ENCODE peak calls at places on chromosomes 6 and 20, in five cellular contexts. One of them, this sample, is unnamed. For H3K9me3, the result is how much of the 10 kb centered on the place peaks cover.

GRCh38 chr20:1449370-1449769 is 17.3 kb downstream of the NSFL1C start:
- ATAC-seq in GM12878: no peak
- ATAC-seq in K562: no peak
- ATAC-seq in HepG2: no peak
- ATAC-seq in upper lobe of left lung: no peak
- ATAC-seq in this sample: no peak

GRCh38 chr6:50380409-50381105 is 330.8 kb upstream of the DEFB112 start:
- ATAC-seq in GM12878: peak
- ATAC-seq in K562: no peak
- ATAC-seq in HepG2: peak
- ATAC-seq in upper lobe of left lung: no peak
- ATAC-seq in this sample: no peak

GRCh38 chr20:54212226-54212625 is 4.3 kb downstream of the PFDN4 start:
- ATAC-seq in GM12878: no peak
- ATAC-seq in K562: no peak
- ATAC-seq in HepG2: no peak
- ATAC-seq in upper lobe of left lung: no peak
- ATAC-seq in this sample: no peak

GRCh38 chr6:5749666-5750215 is 257.0 kb downstream of the NRN1 start:
- ATAC-seq in GM12878: no peak
- ATAC-seq in K562: no peak
- ATAC-seq in HepG2: no peak
- ATAC-seq in upper lobe of left lung: no peak
- ATAC-seq in this sample: no peak

GRCh38 chr6:6891949-6892461 is 215.8 kb upstream of the RREB1 start:
- ATAC-seq in GM12878: no peak
- ATAC-seq in K562: no peak
- ATAC-seq in HepG2: no peak
- ATAC-seq in upper lobe of left lung: no peak
- ATAC-seq in this sample: no peak

GRCh38 chr20:17525132-17525531 is 6.0 kb downstream of the BFSP1 start:
- ATAC-seq in GM12878: no peak
- ATAC-seq in K562: no peak
- ATAC-seq in HepG2: no peak
- ATAC-seq in upper lobe of left lung: no peak
- ATAC-seq in this sample: no peak

GRCh38 chr20:53902968-53903651 is 167.3 kb downstream of the BCAS1 start:
- ATAC-seq in GM12878: no peak
- ATAC-seq in K562: no peak
- ATAC-seq in HepG2: no peak
- ATAC-seq in upper lobe of left lung: no peak
- ATAC-seq in this sample: no peak

GRCh38 chr6:107114872-107115694 is at the start of gene BEND3:
- ATAC-seq in GM12878: peak
- ATAC-seq in K562: peak
- ATAC-seq in HepG2: peak
- ATAC-seq in upper lobe of left lung: no peak
- ATAC-seq in this sample: peak

GRCh38 chr6:29678114-29678513 is 2.8 kb downstream of the ZFP57 start:
- ATAC-seq in GM12878: no peak
- ATAC-seq in K562: no peak
- ATAC-seq in HepG2: no peak
- ATAC-seq in upper lobe of left lung: no peak
- ATAC-seq in this sample: no peak

GRCh38 chr20:43011491-43011890 is 178.2 kb downstream of the PTPRT start:
- ATAC-seq in GM12878: no peak
- ATAC-seq in K562: no peak
- ATAC-seq in HepG2: no peak
- ATAC-seq in upper lobe of left lung: no peak
- ATAC-seq in this sample: no peak

GRCh38 chr6:133428299-133428698 is 187.1 kb downstream of the EYA4 start:
- ATAC-seq in GM12878: no peak
- ATAC-seq in K562: no peak
- ATAC-seq in HepG2: no peak
- ATAC-seq in upper lobe of left lung: no peak
- ATAC-seq in this sample: no peak

DNA sequence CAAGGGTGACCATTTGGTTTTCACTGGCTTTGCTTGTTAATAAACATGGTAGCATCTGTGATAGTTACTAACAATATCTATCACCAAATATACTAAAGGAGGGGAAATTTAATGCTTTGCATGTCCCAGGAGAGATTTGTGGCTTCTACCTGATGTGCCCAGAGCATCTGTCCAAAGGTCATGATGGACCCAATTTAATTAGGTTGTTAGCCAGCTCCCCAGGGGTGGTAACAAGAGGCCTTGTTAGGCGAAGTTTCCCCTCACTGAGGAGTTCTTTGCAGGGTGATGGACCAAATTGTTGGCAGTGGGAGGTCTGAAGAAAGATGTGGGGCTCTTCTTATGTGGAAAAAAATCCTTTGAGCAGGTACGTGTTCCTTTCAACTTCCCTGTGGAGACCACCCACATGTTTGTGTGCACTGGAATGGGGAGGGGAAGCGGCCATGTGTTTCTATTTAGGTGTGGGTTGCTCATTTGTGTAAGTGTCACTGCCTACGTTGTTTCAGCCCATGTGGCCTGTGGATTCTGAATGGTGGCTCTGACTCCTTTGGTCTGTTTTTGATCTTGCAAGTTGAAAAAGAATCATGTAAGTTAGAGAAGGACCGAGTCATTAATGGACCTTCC is 137.6 kb downstream of the CLIC5 start:
- ATAC-seq in GM12878: no peak
- ATAC-seq in K562: no peak
- ATAC-seq in HepG2: no peak
- ATAC-seq in upper lobe of left lung: no peak
- ATAC-seq in this sample: no peak
- TF ChIP-seq POLR2AphosphoS5 in GM12878: no peak
- TF ChIP-seq POLR2AphosphoS5 in K562: no peak
- TF ChIP-seq POLR2AphosphoS5 in HepG2: no peak
- TF ChIP-seq POLR2AphosphoS5 in upper lobe of left lung: no peak
- TF ChIP-seq POLR2AphosphoS5 in this sample: no peak

GRCh38 chr6:26483727-26484126 is 16.4 kb upstream of the BTN1A1 start:
- ATAC-seq in GM12878: no peak
- ATAC-seq in K562: no peak
- ATAC-seq in HepG2: no peak
- ATAC-seq in upper lobe of left lung: no peak
- ATAC-seq in this sample: no peak
- TF ChIP-seq EP300 in GM12878: no peak
- TF ChIP-seq EP300 in K562: no peak
- TF ChIP-seq EP300 in HepG2: no peak
- TF ChIP-seq EP300 in upper lobe of left lung: no peak
- TF ChIP-seq EP300 in this sample: no peak

DNA sequence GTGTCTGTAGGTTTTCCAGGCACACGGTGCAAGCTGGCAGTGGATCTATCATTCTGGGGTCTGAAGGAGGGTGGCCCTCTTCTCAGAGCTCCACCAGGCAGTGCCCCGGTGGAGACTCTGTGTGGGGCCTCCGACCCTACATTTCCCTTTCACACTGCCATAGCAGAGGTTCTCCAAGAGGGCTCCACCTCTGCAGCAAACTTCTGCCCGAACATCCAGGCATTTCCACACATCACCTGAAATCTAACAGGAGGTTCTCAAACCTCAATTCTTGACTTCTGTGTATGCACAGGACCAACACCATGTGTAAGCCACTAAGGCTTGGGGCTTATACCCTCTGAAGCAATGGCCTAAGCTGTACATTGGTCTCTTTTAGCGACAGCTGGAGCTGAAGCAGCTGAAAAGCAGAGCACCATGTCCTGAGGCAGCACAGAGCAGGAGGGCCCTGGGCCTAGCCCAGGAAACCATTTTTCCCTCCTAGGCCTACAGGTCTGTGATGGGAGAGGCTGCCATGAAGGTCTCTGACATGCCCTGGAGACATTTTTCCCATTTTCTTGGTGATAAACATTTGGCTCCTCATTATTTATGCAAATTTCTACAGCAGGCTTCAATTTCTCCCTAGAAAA is 253.3 kb downstream of the ERMARD start:
- ATAC-seq in GM12878: no peak
- ATAC-seq in K562: no peak
- ATAC-seq in HepG2: no peak
- ATAC-seq in upper lobe of left lung: no peak
- ATAC-seq in this sample: no peak
- H3K9me3 ChIP-seq in GM12878: under half
- H3K9me3 ChIP-seq in K562: under half
- H3K9me3 ChIP-seq in HepG2: half or more
- H3K9me3 ChIP-seq in upper lobe of left lung: under half
- H3K9me3 ChIP-seq in this sample: under half

GRCh38 chr6:147950623-147950987 is 392.0 kb upstream of the SASH1 start:
- ATAC-seq in GM12878: no peak
- ATAC-seq in K562: no peak
- ATAC-seq in HepG2: no peak
- ATAC-seq in upper lobe of left lung: peak
- ATAC-seq in this sample: peak
- TF ChIP-seq POLR2AphosphoS5 in GM12878: no peak
- TF ChIP-seq POLR2AphosphoS5 in K562: no peak
- TF ChIP-seq POLR2AphosphoS5 in HepG2: no peak
- TF ChIP-seq POLR2AphosphoS5 in upper lobe of left lung: peak
- TF ChIP-seq POLR2AphosphoS5 in this sample: peak

GRCh38 chr20:3040086-3040485 is 3.3 kb upstream of the GNRH2 start:
- ATAC-seq in GM12878: no peak
- ATAC-seq in K562: no peak
- ATAC-seq in HepG2: no peak
- ATAC-seq in upper lobe of left lung: no peak
- ATAC-seq in this sample: no peak

GRCh38 chr20:3043381-3043780 is at the start of gene GNRH2:
- ATAC-seq in GM12878: no peak
- ATAC-seq in K562: no peak
- ATAC-seq in HepG2: no peak
- ATAC-seq in upper lobe of left lung: no peak
- ATAC-seq in this sample: no peak

GRCh38 chr20:3041818-3042504 is 1.5 kb upstream of the GNRH2 start:
- ATAC-seq in GM12878: no peak
- ATAC-seq in K562: no peak
- ATAC-seq in HepG2: no peak
- ATAC-seq in upper lobe of left lung: no peak
- ATAC-seq in this sample: no peak

GRCh38 chr20:3044336-3044965 is 1.0 kb downstream of the GNRH2 start:
- ATAC-seq in GM12878: no peak
- ATAC-seq in K562: no peak
- ATAC-seq in HepG2: no peak
- ATAC-seq in upper lobe of left lung: no peak
- ATAC-seq in this sample: no peak

GRCh38 chr20:3042621-3043020 is 801 bp upstream of the GNRH2 start:
- ATAC-seq in GM12878: no peak
- ATAC-seq in K562: no peak
- ATAC-seq in HepG2: no peak
- ATAC-seq in upper lobe of left lung: no peak
- ATAC-seq in this sample: peak
- TF ChIP-seq EP300 in GM12878: no peak
- TF ChIP-seq EP300 in K562: no peak
- TF ChIP-seq EP300 in HepG2: no peak
- TF ChIP-seq EP300 in upper lobe of left lung: no peak
- TF ChIP-seq EP300 in this sample: no peak

DNA sequence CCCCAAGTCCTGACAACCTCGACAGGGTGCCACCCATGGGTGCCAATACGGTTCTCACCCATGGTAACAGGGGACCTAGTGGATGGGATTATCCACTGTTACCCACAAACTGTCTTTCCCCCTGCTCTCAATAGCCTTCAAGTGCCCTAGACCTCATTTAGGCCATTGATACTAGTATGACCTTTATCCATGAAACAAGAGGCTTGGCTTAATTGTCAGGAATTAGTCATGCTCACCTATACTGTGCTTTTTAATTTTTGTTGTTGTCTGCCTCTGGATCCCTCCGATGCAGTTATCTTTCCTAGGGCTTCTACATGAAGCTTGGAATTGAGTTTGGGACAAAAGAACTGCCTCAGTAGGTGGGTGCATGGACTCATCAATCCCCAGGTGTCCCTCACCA is 11.8 kb upstream of the IL22RA2 start:
- ATAC-seq in GM12878: no peak
- ATAC-seq in K562: no peak
- ATAC-seq in HepG2: no peak
- ATAC-seq in upper lobe of left lung: no peak
- ATAC-seq in this sample: no peak
- H3K9me3 ChIP-seq in GM12878: under half
- H3K9me3 ChIP-seq in K562: under half
- H3K9me3 ChIP-seq in HepG2: half or more
- H3K9me3 ChIP-seq in upper lobe of left lung: under half
- H3K9me3 ChIP-seq in this sample: under half

This sample was measured in gastroesophageal sphincter.